ENCODE peak calls at places on chromosomes 12 and 14, in six cellular contexts. D, L, O, G, Y and K are unnamed samples.

GRCh38 chr12:76546889-76547288 is 12.7 kb downstream of the OSBPL8 start:
- DNase-seq in O (no peak), L (no peak), Y (no peak), G (no peak), D (no peak), K (no peak)

GRCh38 chr14:66717571-66718140 is 209.7 kb downstream of the GPHN start:
- DNase-seq in Y (no peak), D (no peak), O (no peak), L (no peak), G (no peak), K (no peak)

GRCh38 chr12:544142-544541 is 84.4 kb downstream of the B4GALNT3 start:
- DNase-seq in O (no peak), L (no peak), Y (no peak), G (no peak), D (no peak), K (no peak)

GRCh38 chr14:104399432-104400155 is 180.0 kb upstream of the C14orf180 start:
- DNase-seq in Y (peak; percentile 24), G (no peak), L (no peak), D (no peak), O (peak; percentile 33), K (no peak)

GRCh38 chr12:123780956-123781355 is 18.9 kb downstream of the DNAH10 start:
- DNase-seq in O (no peak), G (no peak), Y (no peak), L (no peak), D (no peak), K (no peak)

GRCh38 chr12:37547611-37548010 is 769.0 kb upstream of the ALG10B start:
- DNase-seq in O (no peak), Y (no peak), G (no peak), L (no peak), D (no peak), K (no peak)

GRCh38 chr12:65443038-65443437 is 164.6 kb downstream of the MSRB3 start:
- DNase-seq in O (no peak), L (no peak), Y (no peak), D (no peak), G (no peak), K (no peak)

GRCh38 chr12:67630373-67631088 is 18.0 kb upstream of the DYRK2 start:
- DNase-seq in L (peak; percentile 6), G (no peak), O (peak; percentile 79), Y (no peak), D (peak; percentile 17), K (peak; percentile 25)

GRCh38 chr14:65137648-65138317 is 35.5 kb upstream of the MAX start:
- DNase-seq in D (peak; percentile 36), O (no peak), G (no peak), Y (no peak), L (no peak), K (no peak)

DNA sequence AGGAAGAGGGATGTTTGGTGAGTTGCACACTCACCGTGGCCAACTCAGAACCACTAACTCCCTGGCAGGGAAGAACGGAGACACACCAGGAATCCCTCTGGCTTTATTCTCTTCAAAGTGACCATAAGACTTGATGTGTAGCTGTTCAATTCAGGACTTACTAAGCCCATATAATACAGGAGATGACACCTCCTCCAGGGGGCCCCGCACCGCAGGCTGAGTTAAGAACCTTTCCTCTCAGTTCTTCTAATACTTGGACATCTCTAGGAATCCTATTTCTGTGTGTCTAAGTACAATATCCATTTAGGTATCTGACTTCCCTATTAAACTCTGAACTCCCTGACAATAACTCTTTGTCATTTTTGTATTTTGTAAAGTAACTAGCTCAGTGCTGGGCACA is 49.5 kb downstream of the DCAF4 start:
- DNase-seq in G (no peak), L (no peak), Y (no peak), O (no peak), D (no peak), K (no peak)
- TF ChIP-seq CTCF in G (no peak), L (no peak), Y (no peak), O (no peak), D (no peak), K (no peak)

GRCh38 chr12:2013527-2014223 is 9.4 kb upstream of the DCP1B start:
- DNase-seq in O (no peak), D (peak; percentile 58), G (no peak), Y (peak; percentile 52), L (peak; percentile 16), K (no peak)

GRCh38 chr12:2008677-2009076 is 4.4 kb upstream of the DCP1B start:
- DNase-seq in G (no peak), L (no peak), O (no peak), Y (no peak), D (no peak), K (no peak)

GRCh38 chr12:2013111-2013510 is 8.9 kb upstream of the DCP1B start:
- DNase-seq in L (no peak), D (no peak), Y (no peak), G (no peak), O (no peak), K (no peak)

GRCh38 chr12:2011641-2012607 is 7.7 kb upstream of the DCP1B start:
- DNase-seq in D (no peak), Y (no peak), L (no peak), O (no peak), G (no peak), K (no peak)

GRCh38 chr12:2009623-2010022 is 5.4 kb upstream of the DCP1B start:
- DNase-seq in G (no peak), O (no peak), Y (peak; percentile 19), L (no peak), D (no peak), K (no peak)
- TF ChIP-seq CTCF in G (no peak), O (no peak), Y (no peak), L (no peak), D (no peak), K (no peak)

GRCh38 chr14:28770574-28770973 is 4.0 kb downstream of the FOXG1 start:
- DNase-seq in G (no peak), O (no peak), Y (no peak), D (no peak), L (no peak), K (no peak)
- TF ChIP-seq CTCF in G (no peak), O (no peak), Y (no peak), D (no peak), L (no peak), K (no peak)

DNA sequence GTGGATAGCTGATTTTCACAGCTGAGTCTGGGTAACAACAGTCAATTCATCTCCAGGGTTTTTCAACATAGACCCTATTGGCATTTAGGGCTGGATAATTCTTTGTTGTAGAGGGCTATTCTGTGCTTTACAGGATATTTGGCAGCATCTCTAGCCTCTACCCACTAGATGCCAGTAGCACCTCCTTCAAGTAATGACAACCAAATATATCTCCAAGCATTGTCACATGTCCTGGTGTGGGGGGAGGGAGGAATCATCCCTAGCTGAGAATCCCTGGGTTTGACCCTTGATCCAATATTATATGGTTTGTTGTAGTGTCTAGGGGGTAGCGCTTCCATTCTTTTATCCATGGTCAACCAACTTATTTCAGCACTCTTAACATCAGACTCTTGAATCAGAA is 157.2 kb downstream of the ANO4 start:
- DNase-seq in O (no peak), G (no peak), L (no peak), Y (no peak), D (no peak), K (no peak)
- TF ChIP-seq CTCF in O (no peak), G (no peak), L (no peak), Y (no peak), D (no peak), K (no peak)

GRCh38 chr14:74664717-74665116 is 48.2 kb downstream of the AREL1 start:
- DNase-seq in G (no peak), Y (no peak), O (no peak), D (no peak), L (no peak), K (no peak)

GRCh38 chr14:74661726-74662450 is 49.9 kb upstream of the LTBP2 start:
- DNase-seq in Y (no peak), L (no peak), D (no peak), O (no peak), G (peak; percentile 96), K (no peak)

GRCh38 chr14:74660863-74661262 is 48.8 kb upstream of the LTBP2 start:
- DNase-seq in G (no peak), L (no peak), Y (no peak), D (no peak), O (no peak), K (no peak)

GRCh38 chr14:74660167-74660566 is 48.1 kb upstream of the LTBP2 start:
- DNase-seq in G (no peak), O (no peak), L (no peak), D (no peak), Y (no peak), K (no peak)

GRCh38 chr14:74663884-74664283 is 49.0 kb downstream of the AREL1 start:
- DNase-seq in Y (no peak), D (no peak), L (no peak), G (peak; percentile 90), O (no peak), K (no peak)
- TF ChIP-seq CTCF in Y (no peak), D (no peak), L (no peak), G (no peak), O (no peak), K (no peak)

DNA sequence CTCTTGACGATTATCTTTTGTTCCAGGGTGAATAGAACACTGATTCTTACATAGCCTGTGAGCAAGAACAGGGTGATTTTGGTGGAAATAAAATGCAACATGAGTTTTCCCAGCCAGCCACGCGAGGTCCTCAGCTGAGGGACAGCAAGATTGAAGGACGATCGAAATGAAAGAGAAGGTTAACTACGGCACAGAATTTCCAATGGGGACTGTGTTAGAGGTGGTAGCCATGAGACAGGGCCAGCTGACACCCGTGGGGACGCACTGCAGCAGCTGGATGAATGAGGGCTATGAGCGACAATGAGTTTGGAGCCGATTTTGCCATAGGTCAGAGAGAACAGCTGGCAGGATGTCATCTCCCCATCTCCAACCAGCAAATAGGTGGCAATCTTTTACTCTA is 243.4 kb upstream of the PELI2 start:
- DNase-seq in L (no peak), Y (no peak), D (no peak), G (no peak), O (no peak), K (no peak)
- TF ChIP-seq CTCF in L (no peak), Y (no peak), D (no peak), G (peak; percentile 12), O (no peak), K (no peak)

DNA sequence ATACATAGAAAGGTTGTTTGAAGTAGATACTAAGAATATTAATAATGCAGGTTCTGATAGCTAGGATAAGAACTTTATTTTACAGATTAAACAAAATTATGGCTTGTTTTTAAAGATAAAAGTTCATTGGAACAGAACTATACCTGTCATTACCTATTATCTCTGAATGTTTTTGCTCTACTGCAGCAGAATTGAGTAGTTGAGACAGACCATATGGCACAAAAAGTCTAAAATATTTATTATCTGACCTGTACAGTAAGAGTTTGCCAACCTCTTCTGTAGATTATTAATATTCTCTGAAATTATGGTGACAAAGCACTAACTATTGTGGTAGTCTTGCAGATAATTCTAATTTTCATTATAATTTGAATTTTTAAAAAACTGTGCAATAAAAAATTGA is 829.1 kb upstream of the MGAT4C start:
- DNase-seq in O (no peak), L (no peak), D (no peak), Y (no peak), G (no peak), K (no peak)
- TF ChIP-seq CTCF in O (no peak), L (no peak), D (no peak), Y (no peak), G (no peak), K (no peak)